ENCODE peak calls at places on chromosomes 4 and X, in four cellular contexts. C is GM12878, W is HCT116, H is upper lobe of left lung. D is an unnamed sample. For H3K36me3, the result is how much of the 10 kb centered on the place peaks cover.

GRCh38 chr4:3372933-3373465 is 68.8 kb upstream of the HGFAC start:
- DNase-seq in C (peak), H (peak), W (no peak), D (peak)

GRCh38 chr4:70518716-70519115 is 347 bp downstream of the AMTN start:
- DNase-seq in W (no peak), C (no peak), H (no peak), D (no peak)

GRCh38 chr4:70240192-70240591 is 2.2 kb upstream of the CSN3 start:
- DNase-seq in W (no peak), C (no peak), H (no peak), D (no peak)

GRCh38 chr4:5874811-5875465 is 17.9 kb downstream of the CRMP1 start:
- DNase-seq in C (no peak), W (no peak), H (no peak), D (no peak)

GRCh38 chr4:112817933-112818921 is 181.3 kb downstream of the LARP7 start:
- DNase-seq in C (peak), W (peak), H (peak), D (peak)

GRCh38 chr4:147157860-147158701 is 212.4 kb upstream of the TTC29 start:
- DNase-seq in W (no peak), C (no peak), H (peak), D (peak)

GRCh38 chr4:3679071-3679825 is 86.9 kb upstream of the ADRA2C start:
- DNase-seq in W (no peak), H (no peak), C (no peak), D (peak)

GRCh38 chr4:80393246-80393969 is 57.9 kb downstream of the CFAP299 start:
- DNase-seq in H (no peak), W (no peak), C (no peak), D (no peak)

GRCh38 chr4:149706942-149707341 is 108.7 kb downstream of the IQCM start:
- DNase-seq in H (no peak), W (no peak), C (no peak), D (no peak)

DNA sequence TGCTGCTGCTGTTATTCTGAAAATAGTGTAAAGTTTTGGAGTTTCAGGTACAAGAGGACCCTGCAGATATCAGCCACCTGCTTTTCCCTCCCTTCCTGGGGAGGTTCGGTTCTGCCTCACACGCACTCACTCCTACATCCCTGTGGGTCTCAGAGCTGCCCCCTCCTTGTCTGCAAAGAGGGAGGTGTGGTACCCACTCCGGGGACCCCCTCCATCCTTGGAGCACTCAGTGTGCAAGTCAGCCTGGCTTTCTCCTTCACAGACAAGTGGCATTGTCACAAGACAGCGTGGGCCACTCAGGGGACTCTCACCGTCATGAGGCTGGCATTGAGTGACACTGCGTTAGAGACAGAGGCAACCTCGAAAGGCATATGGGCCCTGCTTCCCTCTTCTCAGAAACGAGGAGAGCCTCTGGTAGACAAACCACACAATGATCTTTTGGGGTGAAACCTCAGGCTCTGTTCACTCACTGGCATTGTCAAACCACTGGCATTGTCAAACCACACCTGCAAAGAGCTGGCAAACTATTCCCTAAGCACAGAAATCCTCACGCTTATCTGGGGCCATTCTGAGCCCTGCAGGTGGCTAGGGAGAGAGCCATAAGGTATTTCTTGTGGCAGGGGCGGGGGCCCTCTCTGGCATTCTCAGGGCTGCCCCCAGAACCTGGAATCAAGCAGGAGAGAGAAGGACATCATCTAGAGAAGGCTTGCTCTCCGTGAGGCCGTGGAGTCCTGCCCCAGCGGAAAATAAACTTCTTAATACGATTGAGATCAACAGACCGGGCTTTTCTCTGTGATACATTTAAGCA is 285.0 kb downstream of the SHOX start:
- DNase-seq in H (no peak), W (no peak), C (no peak), D (peak)
- H3K36me3 ChIP-seq in H (under half), W (under half), C (under half), D (under half)

DNA sequence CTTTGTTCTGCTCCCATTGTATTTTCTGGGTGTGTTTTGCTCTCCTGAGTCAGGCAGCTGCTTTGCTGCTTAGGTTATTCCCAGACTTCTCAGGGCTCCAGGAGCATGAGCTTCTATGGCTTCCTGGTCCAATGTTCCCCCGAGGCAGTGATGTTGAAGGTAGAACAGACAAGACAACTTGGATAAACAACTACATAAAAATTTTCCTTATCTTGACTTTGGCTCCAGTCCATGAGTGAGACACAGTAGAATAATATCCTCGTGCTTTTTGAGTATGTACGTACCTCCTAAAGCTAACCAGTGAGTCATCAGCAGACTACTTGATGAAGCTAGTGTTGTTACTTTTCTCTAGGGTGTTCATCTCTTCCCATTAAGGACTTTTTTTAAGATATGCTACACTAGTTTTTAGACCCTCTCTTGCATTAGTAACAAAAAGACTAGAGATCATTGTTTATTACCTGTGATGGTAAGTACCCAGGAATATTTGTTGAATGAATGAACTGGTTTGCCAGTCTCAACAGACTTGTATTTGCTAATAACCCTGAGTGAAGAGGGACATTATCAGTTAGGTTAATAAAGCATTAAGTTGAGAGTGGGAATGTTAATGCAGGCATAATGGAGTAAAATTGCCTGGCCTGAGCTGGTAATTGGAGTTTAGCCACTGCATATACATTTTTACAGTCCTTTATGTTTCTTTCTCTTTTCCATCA is 131.9 kb downstream of the FHIP1A start:
- DNase-seq in C (no peak), W (peak), H (no peak), D (no peak)
- TF ChIP-seq POLR2AphosphoS5 in C (no peak), W (no peak), H (no peak), D (no peak)

GRCh38 chrX:2631743-2632532 is 59.2 kb upstream of the CD99 start:
- DNase-seq in C (no peak), H (no peak), W (no peak), D (no peak)
- H3K36me3 ChIP-seq in C (under half), H (under half), W (under half), D (under half)

DNA sequence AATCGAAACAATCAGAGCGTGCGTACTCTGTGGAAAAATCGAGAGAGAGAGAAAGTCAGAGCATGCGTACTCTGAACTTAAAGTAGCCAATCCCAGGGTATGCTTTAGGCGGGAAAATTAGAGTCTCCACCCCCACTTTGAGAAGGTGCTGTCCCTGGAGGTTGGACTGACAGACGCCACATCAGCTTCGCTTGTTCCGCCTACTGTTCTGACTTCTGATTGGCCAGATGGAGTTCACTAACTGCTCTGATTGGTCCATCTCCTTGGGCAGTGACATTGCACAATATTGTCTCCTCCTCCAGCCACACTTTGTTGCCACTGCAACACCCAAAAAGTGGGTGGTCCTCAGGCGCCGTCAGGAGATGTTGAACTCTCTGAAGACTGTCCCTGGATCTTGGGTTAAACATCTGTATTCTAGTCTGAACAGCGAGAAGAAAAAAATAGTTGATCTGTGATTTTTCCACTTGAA is at the start of gene SSX5:
- DNase-seq in H (no peak), C (no peak), W (no peak), D (no peak)
- TF ChIP-seq POLR2AphosphoS5 in H (no peak), C (no peak), W (no peak), D (no peak)

GRCh38 chr4:154542264-154542879 is 7.8 kb downstream of the PLRG1 start:
- DNase-seq in W (no peak), H (no peak), C (no peak), D (no peak)
- H3K36me3 ChIP-seq in W (half or more), H (half or more), C (under half), D (under half)

DNA sequence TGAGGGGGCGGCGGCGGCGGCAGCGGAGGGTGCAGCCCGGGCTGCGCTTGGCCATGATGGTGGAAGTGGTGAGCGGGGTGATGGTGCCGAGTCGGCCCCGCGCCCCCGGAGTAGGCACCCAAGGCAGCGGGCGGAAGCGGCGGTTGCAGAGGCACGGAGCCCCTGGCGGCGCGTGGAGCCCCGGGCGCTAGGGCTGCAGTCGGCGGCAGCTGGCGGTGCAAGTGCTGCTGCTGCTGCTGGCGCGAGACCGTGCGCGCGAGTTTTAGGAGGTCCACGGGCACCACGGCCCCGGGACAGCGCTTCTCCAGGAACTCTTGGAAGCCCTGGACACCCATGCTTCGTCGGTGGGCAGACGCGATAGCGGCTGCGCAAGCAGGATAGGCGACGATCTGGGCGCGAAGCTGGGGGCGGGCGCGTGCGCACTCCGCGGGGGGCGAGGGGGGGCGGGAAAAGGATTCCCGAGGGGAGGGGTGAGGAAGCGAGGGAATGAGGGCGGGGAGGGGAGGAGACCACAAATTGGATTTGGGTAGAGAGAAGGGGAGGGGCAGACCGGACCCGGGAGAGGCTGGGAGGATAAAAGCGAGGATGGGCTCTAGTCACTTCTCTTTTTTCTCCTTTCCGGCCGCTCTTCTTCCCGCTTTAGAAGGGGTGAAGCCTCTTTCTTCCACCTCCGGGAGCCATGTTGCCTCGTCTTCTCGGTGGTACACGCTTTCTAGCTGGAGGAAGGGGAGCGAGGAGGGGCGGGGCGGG is at the start of gene FAM120C:
- DNase-seq in H (peak), C (peak), W (peak), D (peak)
- TF ChIP-seq POLR2AphosphoS5 in H (no peak), C (peak), W (peak), D (peak)

GRCh38 chr4:55214172-55214571 is 88.8 kb upstream of the KDR start:
- DNase-seq in H (no peak), W (no peak), C (no peak), D (no peak)
- H3K36me3 ChIP-seq in H (under half), W (under half), C (under half), D (under half)